ENCODE peak calls at places on chromosomes 1 and 21, in four cellular contexts. T, L, H and B are unnamed samples.

GRCh38 chr21:26405735-26406361 is 167.2 kb downstream of the CYYR1 start:
- DNase-seq in L (peak), T (no peak), H (no peak), B (no peak)

GRCh38 chr1:45848097-45848496 is 44.7 kb downstream of the MAST2 start:
- DNase-seq in H (no peak), L (no peak), T (no peak), B (no peak)

GRCh38 chr1:19123837-19124236 is 86.2 kb downstream of the UBR4 start:
- DNase-seq in T (no peak), L (no peak), H (no peak), B (no peak)

GRCh38 chr1:5254131-5254725 is 599.8 kb downstream of the AJAP1 start:
- DNase-seq in T (no peak), L (no peak), H (no peak), B (no peak)

GRCh38 chr1:10782491-10783244 is 13.8 kb downstream of the CASZ1 start:
- DNase-seq in T (no peak), H (no peak), L (no peak), B (no peak)

GRCh38 chr1:215923129-215923824 is 356.2 kb downstream of the KCTD3 start:
- DNase-seq in L (no peak), T (no peak), H (no peak), B (no peak)

GRCh38 chr1:940121-941026 is 16.7 kb downstream of the SAMD11 start:
- DNase-seq in H (no peak), L (peak), T (no peak), B (peak)

GRCh38 chr1:224472806-224473205 is 38.2 kb upstream of the WDR26 start:
- DNase-seq in T (no peak), H (no peak), L (no peak), B (no peak)

GRCh38 chr1:228236744-228237143 is 28.9 kb downstream of the OBSCN start:
- DNase-seq in L (peak), H (no peak), T (no peak), B (no peak)

GRCh38 chr1:168865850-168866620 is 137.0 kb upstream of the DPT start:
- DNase-seq in H (no peak), T (no peak), L (no peak), B (no peak)

GRCh38 chr1:216640100-216640499 is 83.1 kb downstream of the ESRRG start:
- DNase-seq in T (no peak), H (peak), L (no peak), B (no peak)

GRCh38 chr1:1359668-1360468 is 1.5 kb upstream of the MXRA8 start:
- DNase-seq in L (no peak), H (peak), T (no peak), B (no peak)

GRCh38 chr1:99334991-99335390 is 70.7 kb downstream of the PLPPR4 start:
- DNase-seq in H (no peak), T (no peak), L (no peak), B (no peak)

GRCh38 chr1:110160701-110161100 is 10.4 kb downstream of the SLC6A17 start:
- DNase-seq in T (no peak), H (no peak), L (no peak), B (no peak)

GRCh38 chr1:27418326-27418761 is 25.9 kb downstream of the GPR3 start:
- DNase-seq in L (no peak), T (no peak), H (no peak), B (peak)

GRCh38 chr1:37485902-37486679 is 11.7 kb downstream of the ZC3H12A start:
- DNase-seq in H (no peak), L (no peak), T (no peak), B (no peak)

GRCh38 chr1:204483791-204484190 is 10.8 kb downstream of the PIK3C2B start:
- DNase-seq in L (no peak), T (no peak), H (no peak), B (no peak)

GRCh38 chr21:15953551-15954116 is 223.9 kb downstream of the USP25 start:
- DNase-seq in H (no peak), T (no peak), L (no peak), B (no peak)

DNA sequence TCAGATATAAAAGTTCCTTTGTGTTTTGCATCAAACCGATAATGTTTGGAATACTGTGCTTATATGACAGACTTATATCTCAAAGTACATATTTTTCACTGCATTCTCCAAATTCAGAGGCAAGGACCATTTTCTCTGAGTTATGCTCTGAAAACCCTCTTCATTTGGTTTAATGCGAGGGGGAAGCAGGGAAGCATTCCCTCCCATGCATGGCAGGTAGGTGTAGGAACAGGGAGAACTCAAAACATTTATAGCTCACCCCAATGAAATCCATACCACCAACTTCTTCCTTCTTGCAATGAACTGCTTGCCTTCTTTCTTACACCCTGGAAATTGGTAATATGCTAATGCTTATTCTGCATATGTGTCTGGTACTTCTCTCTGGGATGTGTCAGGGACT is 10.7 kb upstream of the ERICH3 start:
- DNase-seq in H (no peak), L (no peak), T (no peak), B (no peak)
- H3K27ac ChIP-seq in H (no peak), L (no peak), T (no peak), B (no peak)

GRCh38 chr1:30809514-30810263 is 52.1 kb upstream of the LAPTM5 start:
- DNase-seq in H (no peak), L (no peak), T (no peak), B (no peak)
- TF ChIP-seq POLR2AphosphoS5 in H (no peak), L (no peak), T (no peak), B (no peak)

DNA sequence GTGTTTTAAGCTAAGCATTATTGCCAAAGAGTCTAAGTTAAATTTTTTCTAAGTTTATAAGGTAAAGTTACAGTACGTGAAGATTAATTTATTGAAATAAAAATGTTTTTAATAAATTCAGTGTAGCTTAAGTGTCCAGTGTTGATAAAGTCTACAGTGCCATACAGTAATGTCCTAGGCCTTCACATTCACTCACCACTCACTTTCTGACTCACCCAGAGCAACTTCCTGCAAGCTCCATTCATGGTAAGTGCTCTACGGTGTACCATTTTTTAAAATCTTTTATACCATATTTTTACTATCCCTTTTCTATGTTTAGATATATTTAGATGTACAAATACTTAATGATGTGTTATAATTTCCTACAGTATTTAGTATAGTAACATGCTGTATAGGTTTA is 173.2 kb downstream of the CACNA1E start:
- DNase-seq in L (no peak), H (no peak), T (no peak), B (no peak)
- H3K27ac ChIP-seq in L (no peak), H (no peak), T (no peak), B (no peak)

GRCh38 chr21:37071561-37072238 is 1.2 kb downstream of the PIGP start:
- DNase-seq in H (peak), T (peak), L (peak), B (peak)
- TF ChIP-seq POLR2AphosphoS5 in H (peak), T (peak), L (no peak), B (peak)

DNA sequence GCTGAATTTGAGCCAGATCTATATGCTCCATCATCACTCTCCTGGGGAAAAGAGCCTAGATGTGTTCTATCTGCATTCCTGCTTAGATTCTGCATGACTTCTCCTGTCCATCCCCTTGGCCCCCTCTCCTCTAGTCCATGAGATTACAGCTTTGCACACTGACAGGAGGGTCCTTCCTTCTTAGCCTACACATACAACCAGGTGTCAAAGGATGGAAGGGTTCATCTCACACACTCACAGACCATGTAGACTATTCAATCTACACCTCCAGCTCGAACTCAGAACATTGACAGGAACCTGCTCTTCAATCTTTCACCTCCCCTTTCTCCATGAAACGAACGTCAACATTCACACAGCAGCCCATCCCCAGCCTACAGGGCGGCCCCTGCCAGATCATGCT is 13.8 kb downstream of the C1orf116 start:
- DNase-seq in H (no peak), T (no peak), L (no peak), B (no peak)
- H3K27ac ChIP-seq in H (peak), T (peak), L (no peak), B (no peak)

GRCh38 chr1:193979219-193979618 is 792.8 kb upstream of the B3GALT2 start:
- DNase-seq in L (no peak), T (no peak), H (no peak), B (no peak)
- TF ChIP-seq POLR2AphosphoS5 in L (no peak), T (no peak), H (no peak), B (no peak)

GRCh38 chr1:66246371-66247262 is 287.3 kb upstream of the SGIP1 start:
- DNase-seq in L (no peak), H (no peak), T (no peak), B (no peak)
- H3K27ac ChIP-seq in L (no peak), H (no peak), T (no peak), B (no peak)

GRCh38 chr21:44011774-44012473 is at the start of gene TRAPPC10:
- DNase-seq in T (peak), H (peak), L (peak), B (peak)
- TF ChIP-seq POLR2AphosphoS5 in T (peak), H (peak), L (peak), B (peak)